ENCODE peak calls at places on chromosomes 5 and 9, in nine cellular contexts. Z is posterior cingulate gyrus; R is activated CD4-positive, alpha-beta memory T cell treated with anti-CD3 and anti-CD28 coated beads for 36 hours; A is NCI-H1092 treated with DMSO at 0.1 percent for 48 hours; H is ELR; O is T-cell; W is NCI-H774; F is Ammon's horn; Q is activated CD8-positive, alpha-beta memory T cell treated with anti-CD3 and anti-CD28 coated beads for 4 hours. U is an unnamed sample.

GRCh38 chr5:152638996-152639552 is 234.0 kb upstream of the NMUR2 start:
- DNase-seq in Z (no peak), R (no peak), A (no peak), H (no peak), O (no peak), W (no peak), F (no peak), Q (no peak), U (no peak)

GRCh38 chr5:134554319-134555222 is 29.1 kb downstream of the JADE2 start:
- DNase-seq in Z (no peak), R (peak; percentile 75), A (no peak), H (peak; percentile 86), O (no peak), W (no peak), F (peak; percentile 50), Q (peak; percentile 27), U (peak; percentile 16)

GRCh38 chr5:98108497-98108896 is 665.0 kb upstream of the RGMB start:
- DNase-seq in Z (no peak), R (no peak), A (no peak), H (peak; percentile 99), O (no peak), W (no peak), F (no peak), Q (no peak), U (no peak)

GRCh38 chr9:79408200-79408599 is 163.6 kb upstream of the TLE4 start:
- DNase-seq in Z (no peak), R (no peak), A (no peak), H (peak; percentile 25), O (no peak), W (no peak), F (no peak), Q (no peak), U (no peak)

GRCh38 chr5:132662925-132663770 is 5.2 kb downstream of the IL13 start:
- DNase-seq in Z (no peak), R (peak; percentile 86), A (no peak), H (peak; percentile 14), O (peak; percentile 23), W (no peak), F (no peak), Q (no peak), U (no peak)

GRCh38 chr5:134135091-134135655 is 20.7 kb downstream of the TCF7 start:
- DNase-seq in Z (no peak), R (peak; percentile 8), A (no peak), H (no peak), O (no peak), W (no peak), F (no peak), Q (no peak), U (no peak)

GRCh38 chr9:104780796-104781395 is 17.0 kb downstream of the NIPSNAP3B start:
- DNase-seq in Z (no peak), R (no peak), A (no peak), H (peak; percentile 76), O (no peak), W (no peak), F (no peak), Q (no peak), U (no peak)

GRCh38 chr9:27361401-27361953 is 64.5 kb upstream of the EQTN start:
- DNase-seq in Z (no peak), R (no peak), A (no peak), H (no peak), O (no peak), W (no peak), F (no peak), Q (no peak), U (no peak)

GRCh38 chr5:179218586-179219330 is 126.5 kb downstream of the ADAMTS2 start:
- DNase-seq in Z (no peak), R (no peak), A (no peak), H (no peak), O (no peak), W (no peak), F (no peak), Q (no peak), U (no peak)

GRCh38 chr5:115381911-115382662 is 85.6 kb upstream of the CCDC112 start:
- DNase-seq in Z (no peak), R (no peak), A (no peak), H (no peak), O (no peak), W (no peak), F (no peak), Q (no peak), U (no peak)

GRCh38 chr5:131959906-131960305 is 14.4 kb upstream of the MEIKIN start:
- DNase-seq in Z (no peak), R (peak; percentile 37), A (no peak), H (no peak), O (no peak), W (no peak), F (no peak), Q (no peak), U (no peak)

GRCh38 chr5:77844408-77845272 is 68.5 kb upstream of the TBCA start:
- DNase-seq in Z (no peak), R (no peak), A (no peak), H (no peak), O (no peak), W (no peak), F (peak; percentile 10), Q (no peak), U (no peak)

GRCh38 chr5:13957032-13957645 is 12.7 kb upstream of the DNAH5 start:
- DNase-seq in Z (peak; percentile 30), R (no peak), A (peak; percentile 63), H (peak; percentile 80), O (no peak), W (peak; percentile 79), F (peak; percentile 82), Q (no peak), U (no peak)

GRCh38 chr5:169567079-169567478 is 16.5 kb upstream of the SPDL1 start:
- DNase-seq in Z (no peak), R (no peak), A (no peak), H (peak; percentile 20), O (no peak), W (no peak), F (no peak), Q (no peak), U (no peak)

GRCh38 chr9:99835581-99835980 is 13.9 kb downstream of the NR4A3 start:
- DNase-seq in Z (no peak), R (no peak), A (no peak), H (no peak), O (no peak), W (no peak), F (no peak), Q (no peak), U (no peak)

GRCh38 chr9:33025572-33026347 is 687 bp downstream of the DNAJA1 start:
- DNase-seq in Z (peak; percentile 39), R (peak; percentile 89), A (peak; percentile 76), H (peak; percentile 63), O (peak; percentile 74), W (peak; percentile 66), F (peak; percentile 55), Q (peak; percentile 63), U (peak; percentile 70)

GRCh38 chr5:120358949-120359348 is 105.2 kb upstream of the PRR16 start:
- DNase-seq in Z (no peak), R (no peak), A (no peak), H (peak; percentile 9), O (no peak), W (no peak), F (no peak), Q (no peak), U (no peak)

GRCh38 chr5:79181419-79182022 is 54.4 kb upstream of the JMY start:
- DNase-seq in Z (no peak), R (no peak), A (no peak), H (no peak), O (no peak), W (no peak), F (no peak), Q (no peak), U (no peak)

GRCh38 chr9:16136961-16137360 is 584.1 kb downstream of the CCDC171 start:
- DNase-seq in Z (no peak), R (no peak), A (no peak), H (peak; percentile 28), O (no peak), W (no peak), F (no peak), Q (no peak), U (no peak)

GRCh38 chr5:73114029-73114688 is 6.2 kb upstream of the TMEM171 start:
- DNase-seq in Z (no peak), R (no peak), A (no peak), H (no peak), O (no peak), W (no peak), F (no peak), Q (no peak), U (no peak)

GRCh38 chr5:135883441-135883840 is 12.2 kb downstream of the IL9 start:
- DNase-seq in Z (no peak), R (peak; percentile 27), A (no peak), H (peak; percentile 8), O (no peak), W (no peak), F (no peak), Q (no peak), U (no peak)

GRCh38 chr5:159442210-159442850 is 112.0 kb upstream of the IL12B start:
- DNase-seq in Z (no peak), R (no peak), A (no peak), H (no peak), O (no peak), W (no peak), F (no peak), Q (no peak), U (no peak)

GRCh38 chr5:174735498-174736350 is 11.3 kb downstream of the MSX2 start:
- DNase-seq in Z (peak; percentile 22), R (peak; percentile 37), A (no peak), H (no peak), O (no peak), W (no peak), F (peak; percentile 36), Q (no peak), U (no peak)